ENCODE peak calls at places on chromosomes 3 and 15, in five cellular contexts. T is neural progenitor cell, E is SK-N-SH, R is OCI-LY7, V is GM23248. Z is an unnamed sample.

GRCh38 chr3:177337548-177338331 is 140.5 kb upstream of the TBL1XR1 start:
- DNase-seq in T (no peak), E (no peak), R (no peak), V (peak; percentile 84), Z (peak; percentile 62)

GRCh38 chr15:100172356-100173024 is 169.3 kb downstream of the ADAMTS17 start:
- DNase-seq in T (no peak), E (no peak), R (peak; percentile 10), V (no peak), Z (no peak)

GRCh38 chr15:52787549-52788098 is 2.5 kb downstream of the ONECUT1 start:
- DNase-seq in T (peak; percentile 33), E (no peak), R (no peak), V (no peak), Z (no peak)

GRCh38 chr3:130258532-130258952 is 86.9 kb upstream of the COL6A5 start:
- DNase-seq in T (no peak), E (no peak), R (no peak), V (peak; percentile 89), Z (no peak)

GRCh38 chr3:9397911-9398714 is 698 bp downstream of the SETD5 start:
- DNase-seq in T (peak; percentile 57), E (peak; percentile 30), R (peak; percentile 38), V (peak; percentile 69), Z (no peak)

GRCh38 chr3:60125686-60126085 is 1075.9 kb upstream of the CFAP20DC start:
- DNase-seq in T (no peak), E (no peak), R (no peak), V (no peak), Z (no peak)

GRCh38 chr3:128301186-128302023 is 148.1 kb downstream of the EEFSEC start:
- DNase-seq in T (no peak), E (no peak), R (no peak), V (no peak), Z (no peak)

GRCh38 chr3:131218196-131218595 is 163.4 kb upstream of the NUDT16 start:
- DNase-seq in T (no peak), E (no peak), R (no peak), V (peak; percentile 77), Z (peak; percentile 58)

GRCh38 chr3:85603378-85603777 is 644.6 kb downstream of the CADM2 start:
- DNase-seq in T (peak; percentile 44), E (no peak), R (no peak), V (no peak), Z (no peak)

GRCh38 chr15:78050441-78050809 is 27.1 kb downstream of the TBC1D2B start:
- DNase-seq in T (peak; percentile 26), E (no peak), R (no peak), V (peak; percentile 51), Z (no peak)

GRCh38 chr3:136664771-136665170 is 87.4 kb downstream of the STAG1 start:
- DNase-seq in T (no peak), E (no peak), R (no peak), V (no peak), Z (no peak)

GRCh38 chr3:157487339-157487738 is 15.9 kb downstream of the VEPH1 start:
- DNase-seq in T (no peak), E (no peak), R (no peak), V (peak; percentile 58), Z (no peak)

GRCh38 chr15:95664435-95664834 is 666.1 kb upstream of the NR2F2 start:
- DNase-seq in T (no peak), E (no peak), R (no peak), V (no peak), Z (peak; percentile 2)

GRCh38 chr15:58559904-58560588 is 128.3 kb downstream of the LIPC start:
- DNase-seq in T (no peak), E (no peak), R (no peak), V (no peak), Z (no peak)

GRCh38 chr3:130963444-130963843 is 63.2 kb downstream of the ASTE1 start:
- DNase-seq in T (no peak), E (no peak), R (no peak), V (peak; percentile 14), Z (peak; percentile 50)

GRCh38 chr3:34159613-34160420 is 361.4 kb downstream of the PDCD6IP start:
- DNase-seq in T (no peak), E (no peak), R (no peak), V (no peak), Z (peak; percentile 26)

GRCh38 chr3:128917291-128917690 is 37.9 kb downstream of the ACAD9 start:
- DNase-seq in T (no peak), E (no peak), R (no peak), V (no peak), Z (no peak)

DNA sequence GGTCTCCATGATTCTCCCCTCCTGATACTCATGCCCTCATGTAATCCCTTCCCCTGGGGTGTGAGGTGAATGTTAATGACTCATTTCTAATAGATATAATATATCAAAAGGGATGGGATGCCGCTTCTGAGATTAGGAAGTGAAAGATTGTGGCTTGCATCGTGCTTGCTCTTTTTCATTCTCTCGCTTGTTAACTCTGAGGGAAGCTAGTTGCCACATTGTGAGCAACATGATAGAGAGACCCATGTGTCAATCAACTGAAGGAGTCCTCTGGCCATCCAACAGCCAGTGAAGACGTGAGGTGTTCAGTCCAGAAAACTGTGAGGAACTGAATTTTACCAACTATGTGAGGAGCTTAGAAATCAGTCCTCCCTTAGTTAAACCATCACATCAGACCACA is 28.9 kb upstream of the DRD3 start:
- DNase-seq in T (no peak), E (no peak), R (no peak), V (no peak), Z (no peak)
- TF ChIP-seq EZH2phosphoT487 in T (no peak), E (no peak), R (no peak), V (no peak), Z (no peak)

GRCh38 chr3:38649500-38650247 is at the start of gene SCN5A:
- DNase-seq in T (peak; percentile 82), E (peak; percentile 94), R (no peak), V (peak; percentile 36), Z (peak; percentile 30)
- TF ChIP-seq EZH2phosphoT487 in T (no peak), E (no peak), R (no peak), V (no peak), Z (no peak)

GRCh38 chr3:180116658-180117057 is 79.9 kb upstream of the PEX5L start:
- DNase-seq in T (peak; percentile 32), E (no peak), R (no peak), V (no peak), Z (no peak)
- TF ChIP-seq EZH2phosphoT487 in T (no peak), E (no peak), R (no peak), V (no peak), Z (no peak)

DNA sequence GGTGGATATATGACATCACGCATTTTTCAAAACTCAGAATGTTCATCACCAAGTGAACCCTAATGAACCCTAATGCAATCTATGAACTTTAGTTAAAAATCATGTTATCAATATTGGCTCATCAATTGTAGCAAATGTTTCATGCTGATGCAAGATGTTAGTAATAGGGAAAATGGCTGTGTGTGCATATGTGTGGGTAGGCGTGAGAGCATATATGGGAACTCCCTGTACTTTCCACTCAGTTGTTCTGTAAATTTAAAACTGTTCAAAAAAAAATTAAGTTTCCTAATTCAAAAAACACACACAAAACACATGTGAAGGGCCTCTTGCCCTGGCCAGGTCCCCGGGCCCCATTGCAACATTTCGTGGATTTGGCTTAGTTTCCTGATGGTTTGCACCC is 89.7 kb upstream of the PROK2 start:
- DNase-seq in T (no peak), E (no peak), R (no peak), V (no peak), Z (no peak)
- TF ChIP-seq EZH2phosphoT487 in T (no peak), E (no peak), R (no peak), V (no peak), Z (no peak)

GRCh38 chr15:34043391-34043790 is 4.4 kb upstream of the AVEN start:
- DNase-seq in T (no peak), E (no peak), R (no peak), V (no peak), Z (no peak)

GRCh38 chr15:34038404-34039179 is 412 bp downstream of the AVEN start:
- DNase-seq in T (peak; percentile 86), E (peak; percentile 94), R (peak; percentile 84), V (peak; percentile 89), Z (peak; percentile 79)

GRCh38 chr15:34039180-34039486 is at the start of gene AVEN:
- DNase-seq in T (no peak), E (no peak), R (no peak), V (no peak), Z (no peak)

GRCh38 chr15:34038023-34038403 is 991 bp downstream of the AVEN start:
- DNase-seq in T (no peak), E (no peak), R (no peak), V (no peak), Z (no peak)

GRCh38 chr15:34039506-34040123 is 611 bp upstream of the AVEN start:
- DNase-seq in T (no peak), E (peak; percentile 22), R (peak; percentile 60), V (peak; percentile 71), Z (no peak)
- TF ChIP-seq EZH2phosphoT487 in T (no peak), E (no peak), R (no peak), V (no peak), Z (no peak)

GRCh38 chr15:85331666-85332261 is 48.6 kb upstream of the AKAP13 start:
- DNase-seq in T (no peak), E (no peak), R (peak; percentile 35), V (no peak), Z (peak; percentile 62)
- TF ChIP-seq EZH2phosphoT487 in T (no peak), E (no peak), R (no peak), V (no peak), Z (no peak)

GRCh38 chr3:125694761-125695294 is 99.5 kb upstream of the OSBPL11 start:
- DNase-seq in T (no peak), E (no peak), R (no peak), V (no peak), Z (no peak)
- TF ChIP-seq EZH2phosphoT487 in T (no peak), E (no peak), R (no peak), V (no peak), Z (no peak)